ENCODE peak calls at places on chromosomes 6 and 20, in five cellular contexts. S is neural progenitor cell; D is COR-L47; B is activated naive CD8-positive, alpha-beta T cell treated with anti-CD3 and anti-CD28 coated beads for 36 hours; N is EH. U is an unnamed sample.

GRCh38 chr6:44010411-44011349 is 116.6 kb downstream of the MRPL14 start:
- DNase-seq in S (no peak), D (peak), B (no peak), N (peak), U (peak)

GRCh38 chr6:88641178-88641903 is 322.1 kb downstream of the RNGTT start:
- DNase-seq in S (no peak), D (no peak), B (no peak), N (no peak), U (no peak)

GRCh38 chr6:100664274-100665040 is 199.7 kb upstream of the SIM1 start:
- DNase-seq in S (peak), D (no peak), B (no peak), N (peak), U (no peak)

GRCh38 chr6:129238991-129239390 is 356.1 kb downstream of the LAMA2 start:
- DNase-seq in S (no peak), D (no peak), B (no peak), N (no peak), U (no peak)

GRCh38 chr6:9139762-9140161 is 704.4 kb upstream of the SLC35B3 start:
- DNase-seq in S (no peak), D (peak), B (no peak), N (peak), U (no peak)

GRCh38 chr6:2579241-2579761 is 171.4 kb downstream of the MYLK4 start:
- DNase-seq in S (no peak), D (no peak), B (no peak), N (peak), U (no peak)

GRCh38 chr6:33286946-33287914 is 1.8 kb downstream of the WDR46 start:
- DNase-seq in S (no peak), D (no peak), B (no peak), N (no peak), U (no peak)

GRCh38 chr20:1987826-1988225 is 6.0 kb downstream of the PDYN start:
- DNase-seq in S (no peak), D (no peak), B (no peak), N (peak), U (no peak)

GRCh38 chr6:14079433-14079832 is 38.1 kb upstream of the CD83 start:
- DNase-seq in S (no peak), D (no peak), B (no peak), N (no peak), U (no peak)

GRCh38 chr6:127786109-127786508 is 114.7 kb downstream of the THEMIS start:
- DNase-seq in S (no peak), D (no peak), B (no peak), N (peak), U (no peak)

GRCh38 chr20:62617711-62618483 is 24.4 kb upstream of the SLCO4A1 start:
- DNase-seq in S (no peak), D (no peak), B (peak), N (no peak), U (no peak)

GRCh38 chr6:152982768-152983636 is at the start of gene FBXO5:
- DNase-seq in S (peak), D (peak), B (peak), N (peak), U (peak)

GRCh38 chr6:106474476-106474875 is 114.0 kb downstream of the CRYBG1 start:
- DNase-seq in S (no peak), D (no peak), B (no peak), N (no peak), U (no peak)

GRCh38 chr6:158826819-158827501 is 7.8 kb upstream of the EZR start:
- DNase-seq in S (no peak), D (no peak), B (no peak), N (no peak), U (no peak)

GRCh38 chr6:24798740-24799540 is at the start of gene ARMH2:
- DNase-seq in S (no peak), D (no peak), B (no peak), N (peak), U (no peak)

GRCh38 chr6:141580988-141581387 is 551.7 kb upstream of the GJE1 start:
- DNase-seq in S (no peak), D (no peak), B (no peak), N (peak), U (no peak)

GRCh38 chr6:169171951-169172350 is 81.7 kb downstream of the THBS2 start:
- DNase-seq in S (no peak), D (no peak), B (no peak), N (peak), U (no peak)

GRCh38 chr20:35563834-35564233 is 22.0 kb downstream of the ERGIC3 start:
- DNase-seq in S (no peak), D (no peak), B (no peak), N (no peak), U (no peak)

GRCh38 chr6:159036673-159037072 is 8.1 kb downstream of the TAGAP start:
- DNase-seq in S (no peak), D (no peak), B (no peak), N (no peak), U (no peak)

GRCh38 chr20:64023278-64024140 is 12.5 kb upstream of the C20orf204 start:
- DNase-seq in S (no peak), D (no peak), B (no peak), N (no peak), U (no peak)

GRCh38 chr6:169159331-169159730 is 94.3 kb downstream of the THBS2 start:
- DNase-seq in S (no peak), D (no peak), B (no peak), N (no peak), U (no peak)

GRCh38 chr6:147651249-147652063 is 143.0 kb downstream of the SAMD5 start:
- DNase-seq in S (peak), D (no peak), B (no peak), N (peak), U (peak)

GRCh38 chr6:77021778-77022177 is 441.5 kb downstream of the HTR1B start:
- DNase-seq in S (no peak), D (no peak), B (no peak), N (no peak), U (no peak)

GRCh38 chr20:57560554-57561355 is at the start of gene PCK1:
- DNase-seq in S (no peak), D (peak), B (no peak), N (peak), U (no peak)

GRCh38 chr20:41418031-41418430 is 51.4 kb upstream of the EMILIN3 start:
- DNase-seq in S (no peak), D (no peak), B (no peak), N (no peak), U (no peak)

GRCh38 chr6:41469951-41470340 is 76.2 kb upstream of the FOXP4 start:
- DNase-seq in S (peak), D (no peak), B (no peak), N (peak), U (no peak)

GRCh38 chr6:34531580-34532201 is 24.4 kb downstream of the SPDEF start:
- DNase-seq in S (peak), D (no peak), B (peak), N (no peak), U (peak)

GRCh38 chr20:62983210-62983609 is 23.6 kb downstream of the BHLHE23 start:
- DNase-seq in S (no peak), D (no peak), B (no peak), N (no peak), U (no peak)

GRCh38 chr6:143843689-143844405 is 709 bp downstream of the LTV1 start:
- DNase-seq in S (peak), D (no peak), B (no peak), N (peak), U (no peak)

GRCh38 chr20:39137299-39137698 is 175.2 kb downstream of the DHX35 start:
- DNase-seq in S (no peak), D (no peak), B (no peak), N (no peak), U (no peak)